ENCODE peak calls at places on chromosomes 3 and 15, in four cellular contexts. B is sigmoid colon, X is GM23338, T is ovary. W is an unnamed sample.

GRCh38 chr3:133958071-133958806 is 62.6 kb upstream of the RAB6B start:
- DNase-seq in T (no peak), B (no peak), X (no peak), W (no peak)

GRCh38 chr3:197031315-197032285 is 2.0 kb upstream of the MELTF start:
- DNase-seq in B (peak; percentile 87), T (peak; percentile 91), X (no peak), W (peak; percentile 89)

GRCh38 chr15:44243146-44243545 is 45.4 kb upstream of the GOLM2 start:
- DNase-seq in X (no peak), T (no peak), B (no peak), W (no peak)

GRCh38 chr3:58572013-58572633 is 5.1 kb downstream of the FAM107A start:
- DNase-seq in B (peak; percentile 18), T (no peak), X (no peak), W (no peak)

GRCh38 chr15:60400957-60401356 is 3.2 kb upstream of the ANXA2 start:
- DNase-seq in B (no peak), T (no peak), X (peak; percentile 59), W (no peak)

GRCh38 chr3:157096328-157096727 is 63.6 kb downstream of the CCNL1 start:
- DNase-seq in B (no peak), T (no peak), X (no peak), W (no peak)

GRCh38 chr15:92843819-92844218 is 56.3 kb upstream of the CHD2 start:
- DNase-seq in T (no peak), X (peak; percentile 13), B (no peak), W (no peak)

GRCh38 chr3:126277629-126278378 is 79.4 kb downstream of the KLF15 start:
- DNase-seq in B (no peak), T (no peak), X (no peak), W (no peak)

GRCh38 chr3:156964562-156964961 is 138.4 kb downstream of the LEKR1 start:
- DNase-seq in B (no peak), X (no peak), T (no peak), W (no peak)

GRCh38 chr15:47987908-47988532 is 132.8 kb upstream of the SLC24A5 start:
- DNase-seq in T (peak; percentile 34), B (no peak), X (peak; percentile 82), W (no peak)

GRCh38 chr3:95134693-95135375 is 1072.0 kb downstream of the NSUN3 start:
- DNase-seq in X (no peak), T (no peak), B (no peak), W (no peak)

GRCh38 chr15:85125056-85125661 is 143.5 kb downstream of the PDE8A start:
- DNase-seq in B (no peak), X (peak; percentile 54), T (no peak), W (no peak)

GRCh38 chr15:22949074-22949547 is 31.1 kb downstream of the CYFIP1 start:
- DNase-seq in T (peak; percentile 64), X (peak; percentile 66), B (peak; percentile 81), W (peak; percentile 87)

GRCh38 chr3:104273046-104273649 is 1093.6 kb upstream of the ALCAM start:
- DNase-seq in T (no peak), X (peak; percentile 74), B (no peak), W (no peak)

GRCh38 chr3:109563149-109563548 is 225.8 kb upstream of the DPPA4 start:
- DNase-seq in B (no peak), T (no peak), X (peak; percentile 4), W (no peak)

GRCh38 chr3:131922356-131922755 is 112.5 kb downstream of the CPNE4 start:
- DNase-seq in T (no peak), X (no peak), B (no peak), W (no peak)

GRCh38 chr15:88664151-88664778 is 25.4 kb downstream of the ISG20 start:
- DNase-seq in X (peak; percentile 71), T (no peak), B (peak; percentile 55), W (no peak)

GRCh38 chr15:41801850-41802455 is 25.9 kb upstream of the JMJD7 start:
- DNase-seq in T (no peak), B (no peak), X (no peak), W (no peak)

GRCh38 chr15:68479406-68479805 is 47.4 kb upstream of the ITGA11 start:
- DNase-seq in T (peak; percentile 52), B (peak; percentile 89), X (no peak), W (peak; percentile 82)

DNA sequence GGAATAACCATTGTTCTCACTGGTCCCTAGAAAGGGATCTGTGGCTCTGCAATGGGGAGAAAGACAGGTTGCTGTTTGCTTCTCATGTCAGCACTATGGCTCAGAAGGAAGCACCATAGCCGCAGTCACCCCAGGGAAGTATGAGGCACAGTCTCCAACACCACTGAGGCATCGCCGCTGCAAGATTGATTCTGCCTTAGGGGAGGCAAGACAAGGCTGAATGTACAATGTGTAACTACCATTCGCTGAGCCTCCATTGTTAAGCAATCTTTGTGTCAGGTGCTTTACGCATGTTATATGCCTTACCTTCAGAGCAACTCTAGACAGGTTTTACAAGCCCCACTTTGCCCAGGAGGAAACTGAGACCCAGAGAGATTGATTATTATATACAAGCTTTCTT is 100.7 kb upstream of the KCNMB2 start:
- DNase-seq in X (no peak), B (no peak), T (no peak), W (no peak)
- TF ChIP-seq CTCF in X (no peak), B (no peak), T (no peak), W (no peak)

GRCh38 chr3:177068967-177069366 is 128.3 kb downstream of the TBL1XR1 start:
- DNase-seq in X (no peak), T (no peak), B (no peak), W (no peak)
- H3K4me1 ChIP-seq in X (peaks cover 21% of the 10 kb centered on the region), T (peaks cover 3% of the 10 kb centered on the region), B (no peaks in the 10 kb centered on the region), W (peaks cover 13% of the 10 kb centered on the region)

DNA sequence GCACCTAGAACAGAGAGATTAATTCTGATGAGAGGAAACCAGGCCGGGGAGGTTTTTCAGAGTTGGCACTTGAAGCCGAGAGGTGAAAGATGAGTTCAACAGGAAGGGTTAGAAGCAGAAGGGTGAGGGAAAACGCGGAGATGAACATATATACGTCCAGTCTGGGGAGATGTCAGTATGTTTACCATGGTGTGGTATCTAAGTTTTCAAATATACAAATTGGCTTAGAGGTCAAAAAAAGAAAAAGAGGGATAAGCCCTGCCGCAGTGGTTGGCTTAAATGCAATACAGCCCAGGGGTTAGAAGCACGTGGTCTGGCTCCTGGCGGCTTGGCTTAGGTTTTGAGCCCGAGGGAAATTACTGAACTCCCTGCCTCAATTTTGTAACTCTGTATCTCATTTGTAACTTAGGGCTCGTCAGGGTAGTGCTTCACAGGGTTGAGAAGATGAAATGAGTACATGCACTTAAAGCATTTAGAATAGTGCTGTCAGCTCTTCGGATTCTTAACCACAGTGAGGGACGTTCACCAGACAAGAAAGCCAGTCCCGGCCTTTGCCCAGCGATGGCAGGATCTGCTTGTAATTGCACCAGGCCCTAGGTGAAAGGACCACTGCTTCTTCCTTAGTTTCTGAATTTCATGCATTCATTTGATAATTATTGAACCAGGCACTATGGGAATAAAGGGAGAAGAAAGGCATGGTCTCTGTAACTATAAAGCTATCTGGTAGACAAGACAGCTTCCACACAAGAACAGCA is 6.4 kb downstream of the HES1 start:
- DNase-seq in B (peak; percentile 87), X (no peak), T (peak; percentile 72), W (peak; percentile 74)
- H3K27ac ChIP-seq in B (peak overlapping the region; percentile 99), X (peak overlapping the region; percentile 99), T (no peak overlapping the region), W (peak overlapping the region; percentile 99)

GRCh38 chr3:10985181-10985580 is 7.4 kb upstream of the SLC6A1 start:
- DNase-seq in X (no peak), B (no peak), T (no peak), W (no peak)

GRCh38 chr3:10992017-10992945 is at the start of gene SLC6A1:
- DNase-seq in X (peak; percentile 83), B (no peak), T (peak; percentile 52), W (peak; percentile 68)

GRCh38 chr3:10988003-10988402 is 4.5 kb upstream of the SLC6A1 start:
- DNase-seq in B (no peak), T (no peak), X (no peak), W (no peak)

GRCh38 chr3:10986592-10986991 is 6.0 kb upstream of the SLC6A1 start:
- DNase-seq in T (no peak), X (no peak), B (no peak), W (no peak)

GRCh38 chr3:10988991-10989484 is 3.5 kb upstream of the SLC6A1 start:
- DNase-seq in X (no peak), T (no peak), B (no peak), W (no peak)
- TF ChIP-seq CTCF in X (no peak), T (no peak), B (no peak), W (no peak)

GRCh38 chr3:18418173-18418572 is 7.0 kb downstream of the SATB1 start:
- DNase-seq in B (no peak), X (no peak), T (no peak), W (no peak)
- H3K4me1 ChIP-seq in B (no peaks in the 10 kb centered on the region), X (peaks cover 12% of the 10 kb centered on the region), T (no peaks in the 10 kb centered on the region), W (peaks cover 51% of the 10 kb centered on the region)

DNA sequence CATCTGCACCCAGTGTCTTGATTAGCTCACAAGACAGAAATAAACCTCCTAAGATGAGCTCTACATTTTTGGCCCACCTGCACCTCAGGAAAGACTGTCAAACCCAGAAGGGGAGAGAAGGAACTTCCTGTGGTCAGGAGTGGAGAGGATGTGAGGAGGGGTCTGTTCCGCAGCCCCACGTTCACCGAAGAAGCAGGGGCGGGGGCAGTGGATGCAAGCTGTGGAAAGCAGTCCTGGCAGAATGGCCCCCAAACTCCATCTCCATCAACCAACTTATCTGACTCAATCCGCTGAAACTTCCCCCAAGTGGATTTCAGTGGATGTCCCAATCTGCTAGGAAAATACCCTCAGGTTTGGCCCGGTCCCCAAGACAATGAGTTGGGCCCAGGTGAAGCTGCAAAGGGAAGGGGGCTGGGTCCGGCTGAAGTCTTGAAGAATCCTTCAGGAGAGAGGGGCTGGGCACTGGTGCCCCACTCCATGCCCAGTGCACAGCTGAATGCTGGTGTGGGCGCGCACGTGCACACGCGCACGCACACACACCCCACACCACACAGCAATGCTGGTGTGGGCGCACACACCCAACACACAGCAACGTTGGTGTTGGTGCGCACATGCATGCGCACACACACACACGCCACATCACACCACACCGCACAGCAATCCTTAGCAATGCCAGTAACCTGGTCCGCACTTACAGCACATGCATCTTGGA is 88.5 kb downstream of the LRIG1 start:
- DNase-seq in T (peak; percentile 11), X (no peak), B (peak; percentile 27), W (no peak)
- H3K27ac ChIP-seq in T (no peak overlapping the region), X (no peak overlapping the region), B (no peak overlapping the region), W (peak overlapping the region; percentile 15)

GRCh38 chr3:114623420-114624046 is 329.7 kb downstream of the TIGIT start:
- DNase-seq in T (peak; percentile 24), X (no peak), B (no peak), W (no peak)
- TF ChIP-seq CTCF in T (no peak), X (no peak), B (no peak), W (no peak)